ENCODE peak calls at places on chromosomes 5 and 9, in nine cellular contexts. One of them, this sample, is unnamed.

GRCh38 chr9:1050125-1050895 is at the start of gene DMRT2:
- DNase-seq in aorta: peak
- DNase-seq in A549: peak
- DNase-seq in esophagus squamous epithelium: no peak
- DNase-seq in T-helper 9 cell: no peak
- DNase-seq in tibial nerve: peak
- DNase-seq in B cell: no peak
- DNase-seq in Right ventricle myocardium superior: peak
- DNase-seq in omental fat pad: peak
- DNase-seq in this sample: peak

GRCh38 chr5:149756354-149756753 is 26.2 kb downstream of the PPARGC1B start:
- DNase-seq in aorta: peak
- DNase-seq in A549: no peak
- DNase-seq in esophagus squamous epithelium: no peak
- DNase-seq in T-helper 9 cell: no peak
- DNase-seq in tibial nerve: no peak
- DNase-seq in B cell: no peak
- DNase-seq in Right ventricle myocardium superior: no peak
- DNase-seq in omental fat pad: no peak
- DNase-seq in this sample: no peak

GRCh38 chr5:171681667-171682066 is 104.0 kb upstream of the SMIM23 start:
- DNase-seq in aorta: no peak
- DNase-seq in A549: no peak
- DNase-seq in esophagus squamous epithelium: no peak
- DNase-seq in T-helper 9 cell: no peak
- DNase-seq in tibial nerve: no peak
- DNase-seq in B cell: no peak
- DNase-seq in Right ventricle myocardium superior: no peak
- DNase-seq in omental fat pad: no peak
- DNase-seq in this sample: no peak

GRCh38 chr5:65753189-65753588 is 31.2 kb downstream of the NLN start:
- DNase-seq in aorta: no peak
- DNase-seq in A549: no peak
- DNase-seq in esophagus squamous epithelium: no peak
- DNase-seq in T-helper 9 cell: no peak
- DNase-seq in tibial nerve: no peak
- DNase-seq in B cell: no peak
- DNase-seq in Right ventricle myocardium superior: no peak
- DNase-seq in omental fat pad: no peak
- DNase-seq in this sample: no peak

GRCh38 chr9:137056739-137057407 is 3.0 kb upstream of the ENTPD2 start:
- DNase-seq in aorta: no peak
- DNase-seq in A549: peak
- DNase-seq in esophagus squamous epithelium: no peak
- DNase-seq in T-helper 9 cell: no peak
- DNase-seq in tibial nerve: no peak
- DNase-seq in B cell: no peak
- DNase-seq in Right ventricle myocardium superior: no peak
- DNase-seq in omental fat pad: no peak
- DNase-seq in this sample: no peak

GRCh38 chr5:124678478-124678877 is 68.0 kb downstream of the ZNF608 start:
- DNase-seq in aorta: no peak
- DNase-seq in A549: no peak
- DNase-seq in esophagus squamous epithelium: no peak
- DNase-seq in T-helper 9 cell: no peak
- DNase-seq in tibial nerve: no peak
- DNase-seq in B cell: no peak
- DNase-seq in Right ventricle myocardium superior: peak
- DNase-seq in omental fat pad: no peak
- DNase-seq in this sample: no peak

GRCh38 chr5:21071421-21071820 is 1083.4 kb upstream of the CDH18 start:
- DNase-seq in aorta: no peak
- DNase-seq in A549: no peak
- DNase-seq in esophagus squamous epithelium: no peak
- DNase-seq in T-helper 9 cell: no peak
- DNase-seq in tibial nerve: no peak
- DNase-seq in B cell: no peak
- DNase-seq in Right ventricle myocardium superior: no peak
- DNase-seq in omental fat pad: no peak
- DNase-seq in this sample: no peak

GRCh38 chr9:114270120-114270975 is 52.5 kb upstream of the ORM1 start:
- DNase-seq in aorta: peak
- DNase-seq in A549: no peak
- DNase-seq in esophagus squamous epithelium: no peak
- DNase-seq in T-helper 9 cell: no peak
- DNase-seq in tibial nerve: no peak
- DNase-seq in B cell: no peak
- DNase-seq in Right ventricle myocardium superior: no peak
- DNase-seq in omental fat pad: no peak
- DNase-seq in this sample: no peak

GRCh38 chr9:116482740-116483139 is 204.4 kb upstream of the TRIM32 start:
- DNase-seq in aorta: no peak
- DNase-seq in A549: no peak
- DNase-seq in esophagus squamous epithelium: no peak
- DNase-seq in T-helper 9 cell: no peak
- DNase-seq in tibial nerve: no peak
- DNase-seq in B cell: no peak
- DNase-seq in Right ventricle myocardium superior: no peak
- DNase-seq in omental fat pad: no peak
- DNase-seq in this sample: no peak

GRCh38 chr9:18504707-18505106 is 30.8 kb downstream of the ADAMTSL1 start:
- DNase-seq in aorta: no peak
- DNase-seq in A549: no peak
- DNase-seq in esophagus squamous epithelium: no peak
- DNase-seq in T-helper 9 cell: no peak
- DNase-seq in tibial nerve: no peak
- DNase-seq in B cell: no peak
- DNase-seq in Right ventricle myocardium superior: no peak
- DNase-seq in omental fat pad: no peak
- DNase-seq in this sample: no peak

GRCh38 chr5:142079243-142079642 is 29.3 kb upstream of the NDFIP1 start:
- DNase-seq in aorta: no peak
- DNase-seq in A549: no peak
- DNase-seq in esophagus squamous epithelium: no peak
- DNase-seq in T-helper 9 cell: no peak
- DNase-seq in tibial nerve: no peak
- DNase-seq in B cell: no peak
- DNase-seq in Right ventricle myocardium superior: no peak
- DNase-seq in omental fat pad: no peak
- DNase-seq in this sample: no peak

GRCh38 chr5:156934450-156935211 is 28.4 kb downstream of the TIMD4 start:
- DNase-seq in aorta: no peak
- DNase-seq in A549: peak
- DNase-seq in esophagus squamous epithelium: no peak
- DNase-seq in T-helper 9 cell: peak
- DNase-seq in tibial nerve: no peak
- DNase-seq in B cell: peak
- DNase-seq in Right ventricle myocardium superior: peak
- DNase-seq in omental fat pad: no peak
- DNase-seq in this sample: peak

GRCh38 chr5:155136451-155136850 is 122.9 kb downstream of the KIF4B start:
- DNase-seq in aorta: no peak
- DNase-seq in A549: no peak
- DNase-seq in esophagus squamous epithelium: no peak
- DNase-seq in T-helper 9 cell: no peak
- DNase-seq in tibial nerve: no peak
- DNase-seq in B cell: no peak
- DNase-seq in Right ventricle myocardium superior: no peak
- DNase-seq in omental fat pad: no peak
- DNase-seq in this sample: no peak

GRCh38 chr5:96957125-96958041 is 21.5 kb downstream of the LNPEP start:
- DNase-seq in aorta: no peak
- DNase-seq in A549: no peak
- DNase-seq in esophagus squamous epithelium: no peak
- DNase-seq in T-helper 9 cell: no peak
- DNase-seq in tibial nerve: no peak
- DNase-seq in B cell: no peak
- DNase-seq in Right ventricle myocardium superior: no peak
- DNase-seq in omental fat pad: no peak
- DNase-seq in this sample: no peak

GRCh38 chr9:3161912-3162311 is 318.0 kb upstream of the PUM3 start:
- DNase-seq in aorta: no peak
- DNase-seq in A549: no peak
- DNase-seq in esophagus squamous epithelium: no peak
- DNase-seq in T-helper 9 cell: no peak
- DNase-seq in tibial nerve: no peak
- DNase-seq in B cell: no peak
- DNase-seq in Right ventricle myocardium superior: no peak
- DNase-seq in omental fat pad: no peak
- DNase-seq in this sample: no peak

GRCh38 chr9:114745108-114745848 is 60.6 kb downstream of the TNFSF15 start:
- DNase-seq in aorta: no peak
- DNase-seq in A549: no peak
- DNase-seq in esophagus squamous epithelium: no peak
- DNase-seq in T-helper 9 cell: no peak
- DNase-seq in tibial nerve: no peak
- DNase-seq in B cell: no peak
- DNase-seq in Right ventricle myocardium superior: no peak
- DNase-seq in omental fat pad: no peak
- DNase-seq in this sample: no peak

GRCh38 chr5:136810198-136810823 is 445.0 kb upstream of the TRPC7 start:
- DNase-seq in aorta: no peak
- DNase-seq in A549: no peak
- DNase-seq in esophagus squamous epithelium: no peak
- DNase-seq in T-helper 9 cell: no peak
- DNase-seq in tibial nerve: no peak
- DNase-seq in B cell: no peak
- DNase-seq in Right ventricle myocardium superior: no peak
- DNase-seq in omental fat pad: no peak
- DNase-seq in this sample: no peak

GRCh38 chr5:157930710-157931109 is 71.8 kb upstream of the CLINT1 start:
- DNase-seq in aorta: no peak
- DNase-seq in A549: no peak
- DNase-seq in esophagus squamous epithelium: no peak
- DNase-seq in T-helper 9 cell: no peak
- DNase-seq in tibial nerve: no peak
- DNase-seq in B cell: no peak
- DNase-seq in Right ventricle myocardium superior: peak
- DNase-seq in omental fat pad: no peak
- DNase-seq in this sample: no peak

GRCh38 chr5:69213513-69214215 is 21.0 kb upstream of the CDK7 start:
- DNase-seq in aorta: no peak
- DNase-seq in A549: peak
- DNase-seq in esophagus squamous epithelium: no peak
- DNase-seq in T-helper 9 cell: no peak
- DNase-seq in tibial nerve: no peak
- DNase-seq in B cell: no peak
- DNase-seq in Right ventricle myocardium superior: no peak
- DNase-seq in omental fat pad: no peak
- DNase-seq in this sample: no peak

GRCh38 chr9:336039-336438 is 121.4 kb downstream of the DOCK8 start:
- DNase-seq in aorta: no peak
- DNase-seq in A549: peak
- DNase-seq in esophagus squamous epithelium: no peak
- DNase-seq in T-helper 9 cell: no peak
- DNase-seq in tibial nerve: no peak
- DNase-seq in B cell: no peak
- DNase-seq in Right ventricle myocardium superior: no peak
- DNase-seq in omental fat pad: no peak
- DNase-seq in this sample: no peak

GRCh38 chr5:169592937-169593650 is 9.5 kb downstream of the SPDL1 start:
- DNase-seq in aorta: no peak
- DNase-seq in A549: peak
- DNase-seq in esophagus squamous epithelium: no peak
- DNase-seq in T-helper 9 cell: no peak
- DNase-seq in tibial nerve: no peak
- DNase-seq in B cell: no peak
- DNase-seq in Right ventricle myocardium superior: no peak
- DNase-seq in omental fat pad: no peak
- DNase-seq in this sample: no peak

GRCh38 chr5:139141841-139142240 is 56.3 kb downstream of the SIL1 start:
- DNase-seq in aorta: peak
- DNase-seq in A549: no peak
- DNase-seq in esophagus squamous epithelium: no peak
- DNase-seq in T-helper 9 cell: no peak
- DNase-seq in tibial nerve: no peak
- DNase-seq in B cell: no peak
- DNase-seq in Right ventricle myocardium superior: peak
- DNase-seq in omental fat pad: no peak
- DNase-seq in this sample: no peak

GRCh38 chr5:142237707-142238106 is 87.1 kb downstream of the SPRY4 start:
- DNase-seq in aorta: no peak
- DNase-seq in A549: no peak
- DNase-seq in esophagus squamous epithelium: no peak
- DNase-seq in T-helper 9 cell: no peak
- DNase-seq in tibial nerve: no peak
- DNase-seq in B cell: no peak
- DNase-seq in Right ventricle myocardium superior: no peak
- DNase-seq in omental fat pad: no peak
- DNase-seq in this sample: no peak

GRCh38 chr5:1152156-1152555 is 40.3 kb upstream of the SLC12A7 start:
- DNase-seq in aorta: no peak
- DNase-seq in A549: no peak
- DNase-seq in esophagus squamous epithelium: no peak
- DNase-seq in T-helper 9 cell: no peak
- DNase-seq in tibial nerve: no peak
- DNase-seq in B cell: peak
- DNase-seq in Right ventricle myocardium superior: peak
- DNase-seq in omental fat pad: no peak
- DNase-seq in this sample: no peak

GRCh38 chr5:129664336-129664937 is 83.5 kb upstream of the MINAR2 start:
- DNase-seq in aorta: peak
- DNase-seq in A549: peak
- DNase-seq in esophagus squamous epithelium: no peak
- DNase-seq in T-helper 9 cell: peak
- DNase-seq in tibial nerve: peak
- DNase-seq in B cell: no peak
- DNase-seq in Right ventricle myocardium superior: peak
- DNase-seq in omental fat pad: peak
- DNase-seq in this sample: peak